ENCODE peak calls at places on chromosomes 13 and 19, in five cellular contexts. One of them, this sample, is unnamed.

GRCh38 chr19:13962738-13963602 is 10.7 kb downstream of the DCAF15 start:
- DNase-seq in retina: peak
- DNase-seq in activated T-cell treated with anti-CD3 and anti-CD28 coated beads for 1 hour: no peak
- DNase-seq in A549: no peak
- DNase-seq in HFFc6: no peak
- DNase-seq in this sample: no peak

GRCh38 chr13:108369412-108369811 is 99.9 kb downstream of the TNFSF13B start:
- DNase-seq in HFFc6: no peak
- DNase-seq in A549: no peak
- DNase-seq in activated T-cell treated with anti-CD3 and anti-CD28 coated beads for 1 hour: no peak
- DNase-seq in retina: no peak
- DNase-seq in this sample: no peak

GRCh38 chr19:21491161-21491560 is 14.2 kb upstream of the ZNF429 start:
- DNase-seq in A549: no peak
- DNase-seq in HFFc6: no peak
- DNase-seq in retina: no peak
- DNase-seq in activated T-cell treated with anti-CD3 and anti-CD28 coated beads for 1 hour: no peak
- DNase-seq in this sample: no peak

GRCh38 chr19:45528149-45528743 is 21.0 kb downstream of the VASP start:
- DNase-seq in activated T-cell treated with anti-CD3 and anti-CD28 coated beads for 1 hour: no peak
- DNase-seq in HFFc6: no peak
- DNase-seq in A549: peak
- DNase-seq in retina: peak
- DNase-seq in this sample: no peak

GRCh38 chr19:18110833-18111232 is 13.3 kb downstream of the MAST3 start:
- DNase-seq in HFFc6: no peak
- DNase-seq in activated T-cell treated with anti-CD3 and anti-CD28 coated beads for 1 hour: no peak
- DNase-seq in retina: no peak
- DNase-seq in A549: no peak
- DNase-seq in this sample: no peak

GRCh38 chr19:48403606-48404005 is 10.1 kb downstream of the GRIN2D start:
- DNase-seq in retina: peak
- DNase-seq in HFFc6: peak
- DNase-seq in activated T-cell treated with anti-CD3 and anti-CD28 coated beads for 1 hour: no peak
- DNase-seq in A549: peak
- DNase-seq in this sample: peak

GRCh38 chr13:39577833-39578232 is 25.2 kb downstream of the LHFPL6 start:
- DNase-seq in retina: no peak
- DNase-seq in A549: no peak
- DNase-seq in activated T-cell treated with anti-CD3 and anti-CD28 coated beads for 1 hour: no peak
- DNase-seq in HFFc6: no peak
- DNase-seq in this sample: no peak

GRCh38 chr13:30895773-30896172 is 10.3 kb upstream of the MEDAG start:
- DNase-seq in HFFc6: peak
- DNase-seq in retina: no peak
- DNase-seq in activated T-cell treated with anti-CD3 and anti-CD28 coated beads for 1 hour: no peak
- DNase-seq in A549: no peak
- DNase-seq in this sample: peak

GRCh38 chr13:106446011-106446410 is 89.5 kb downstream of the EFNB2 start:
- DNase-seq in HFFc6: peak
- DNase-seq in A549: no peak
- DNase-seq in retina: peak
- DNase-seq in activated T-cell treated with anti-CD3 and anti-CD28 coated beads for 1 hour: no peak
- DNase-seq in this sample: no peak

GRCh38 chr19:1076951-1077350 is 10.0 kb downstream of the ARHGAP45 start:
- DNase-seq in HFFc6: no peak
- DNase-seq in A549: no peak
- DNase-seq in retina: no peak
- DNase-seq in activated T-cell treated with anti-CD3 and anti-CD28 coated beads for 1 hour: peak
- DNase-seq in this sample: peak

GRCh38 chr13:76863022-76863421 is 23.2 kb downstream of the KCTD12 start:
- DNase-seq in A549: no peak
- DNase-seq in HFFc6: no peak
- DNase-seq in retina: no peak
- DNase-seq in activated T-cell treated with anti-CD3 and anti-CD28 coated beads for 1 hour: no peak
- DNase-seq in this sample: no peak

GRCh38 chr13:46181799-46182490 is at the start of gene LCP1:
- DNase-seq in activated T-cell treated with anti-CD3 and anti-CD28 coated beads for 1 hour: peak
- DNase-seq in A549: no peak
- DNase-seq in retina: no peak
- DNase-seq in HFFc6: no peak
- DNase-seq in this sample: no peak

GRCh38 chr19:38690146-38690545 is 42.7 kb downstream of the ACTN4 start:
- DNase-seq in activated T-cell treated with anti-CD3 and anti-CD28 coated beads for 1 hour: no peak
- DNase-seq in A549: no peak
- DNase-seq in retina: no peak
- DNase-seq in HFFc6: no peak
- DNase-seq in this sample: no peak

GRCh38 chr13:75486146-75486545 is 4.2 kb upstream of the TBC1D4 start:
- DNase-seq in retina: no peak
- DNase-seq in A549: peak
- DNase-seq in HFFc6: no peak
- DNase-seq in activated T-cell treated with anti-CD3 and anti-CD28 coated beads for 1 hour: no peak
- DNase-seq in this sample: no peak

GRCh38 chr13:26220575-26220974 is 1.5 kb downstream of the RNF6 start:
- DNase-seq in activated T-cell treated with anti-CD3 and anti-CD28 coated beads for 1 hour: no peak
- DNase-seq in retina: no peak
- DNase-seq in A549: no peak
- DNase-seq in HFFc6: peak
- DNase-seq in this sample: no peak

GRCh38 chr19:50252111-50252886 is 48.9 kb downstream of the MYH14 start:
- DNase-seq in activated T-cell treated with anti-CD3 and anti-CD28 coated beads for 1 hour: peak
- DNase-seq in retina: no peak
- DNase-seq in HFFc6: no peak
- DNase-seq in A549: peak
- DNase-seq in this sample: no peak

GRCh38 chr19:44539236-44539819 is 9.9 kb upstream of the CEACAM20 start:
- DNase-seq in HFFc6: no peak
- DNase-seq in retina: no peak
- DNase-seq in activated T-cell treated with anti-CD3 and anti-CD28 coated beads for 1 hour: no peak
- DNase-seq in A549: no peak
- DNase-seq in this sample: no peak

GRCh38 chr13:70809588-70809987 is 701.3 kb upstream of the KLHL1 start:
- DNase-seq in activated T-cell treated with anti-CD3 and anti-CD28 coated beads for 1 hour: no peak
- DNase-seq in A549: no peak
- DNase-seq in retina: no peak
- DNase-seq in HFFc6: no peak
- DNase-seq in this sample: no peak

GRCh38 chr13:89955773-89956172 is 1391.7 kb upstream of the MIR17HG start:
- DNase-seq in retina: no peak
- DNase-seq in A549: no peak
- DNase-seq in activated T-cell treated with anti-CD3 and anti-CD28 coated beads for 1 hour: no peak
- DNase-seq in HFFc6: no peak
- DNase-seq in this sample: no peak

GRCh38 chr13:27168086-27168485 is 3.5 kb downstream of the USP12 start:
- DNase-seq in activated T-cell treated with anti-CD3 and anti-CD28 coated beads for 1 hour: no peak
- DNase-seq in A549: no peak
- DNase-seq in HFFc6: no peak
- DNase-seq in retina: no peak
- DNase-seq in this sample: no peak

GRCh38 chr13:42832341-42833153 is 51.2 kb downstream of the FAM216B start:
- DNase-seq in retina: no peak
- DNase-seq in HFFc6: peak
- DNase-seq in activated T-cell treated with anti-CD3 and anti-CD28 coated beads for 1 hour: no peak
- DNase-seq in A549: no peak
- DNase-seq in this sample: peak

GRCh38 chr19:55261671-55262126 is 2.9 kb upstream of the PPP6R1 start:
- DNase-seq in retina: no peak
- DNase-seq in HFFc6: no peak
- DNase-seq in activated T-cell treated with anti-CD3 and anti-CD28 coated beads for 1 hour: no peak
- DNase-seq in A549: no peak
- DNase-seq in this sample: no peak

GRCh38 chr13:19810996-19811881 is 28.5 kb upstream of the PSPC1 start:
- DNase-seq in HFFc6: peak
- DNase-seq in retina: no peak
- DNase-seq in activated T-cell treated with anti-CD3 and anti-CD28 coated beads for 1 hour: no peak
- DNase-seq in A549: no peak
- DNase-seq in this sample: no peak

GRCh38 chr19:36008336-36008978 is at the start of gene SYNE4:
- DNase-seq in activated T-cell treated with anti-CD3 and anti-CD28 coated beads for 1 hour: no peak
- DNase-seq in A549: peak
- DNase-seq in retina: no peak
- DNase-seq in HFFc6: no peak
- DNase-seq in this sample: no peak